ENCODE peak calls at places on chromosome 7, in seven cellular contexts. K is thoracic aorta; P is CD8-positive, alpha-beta T cell; N is A549; O is upper lobe of right lung; T is tibial nerve; J is transverse colon. V is an unnamed sample. For H3K4me1, the result is how much of the 10 kb centered on the place peaks cover.

GRCh38 chr7:149566103-149566502 is 68.5 kb upstream of the ZNF746 start:
- DNase-seq in J (no peak), T (no peak), N (no peak), O (no peak), K (no peak), P (no peak), V (no peak)

GRCh38 chr7:144057954-144058353 is 9.2 kb downstream of the OR2A5 start:
- DNase-seq in K (no peak), J (no peak), P (no peak), T (no peak), O (no peak), N (peak), V (no peak)

GRCh38 chr7:50851451-50851850 is 68.8 kb upstream of the GRB10 start:
- DNase-seq in K (no peak), O (no peak), T (no peak), J (no peak), P (no peak), N (no peak), V (no peak)

GRCh38 chr7:2202361-2202761 is 30.4 kb downstream of the MAD1L1 start:
- DNase-seq in P (no peak), N (no peak), O (peak), T (no peak), K (no peak), J (no peak), V (peak)

GRCh38 chr7:70676243-70676642 is 455.7 kb upstream of the GALNT17 start:
- DNase-seq in J (no peak), O (no peak), T (no peak), P (no peak), N (no peak), K (no peak), V (no peak)

GRCh38 chr7:90955641-90956207 is 308.5 kb upstream of the FZD1 start:
- DNase-seq in N (no peak), O (no peak), P (no peak), T (no peak), J (no peak), K (no peak), V (no peak)

GRCh38 chr7:152513861-152514770 is 78.3 kb upstream of the KMT2C start:
- DNase-seq in K (no peak), T (no peak), J (no peak), N (no peak), P (no peak), O (no peak), V (no peak)

GRCh38 chr7:6252748-6253147 is 19.7 kb downstream of the CYTH3 start:
- DNase-seq in T (no peak), K (no peak), J (no peak), P (no peak), O (no peak), N (no peak), V (no peak)

GRCh38 chr7:27994639-27995038 is 186.0 kb downstream of the JAZF1 start:
- DNase-seq in O (no peak), N (no peak), P (no peak), K (no peak), T (no peak), J (peak), V (no peak)

DNA sequence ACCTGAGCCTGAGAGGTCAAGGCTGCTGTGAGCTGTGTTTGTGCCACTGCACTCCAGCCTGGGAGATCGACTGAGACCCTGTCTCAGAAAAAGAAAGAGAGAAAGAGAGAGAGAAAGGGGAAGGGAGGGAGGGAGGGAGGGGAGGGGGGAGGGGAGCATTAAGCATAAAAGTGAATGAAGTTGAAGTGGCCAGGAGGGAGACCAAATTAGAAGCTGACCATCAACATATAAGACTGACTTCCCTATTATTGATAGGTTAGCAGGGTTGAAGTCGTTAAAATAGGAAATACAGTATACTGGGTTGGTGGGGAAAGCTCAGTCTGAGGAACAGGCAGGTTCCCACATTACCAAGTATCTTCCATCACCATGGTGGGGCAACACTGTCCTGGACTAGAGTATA is 117.1 kb upstream of the MKLN1 start:
- DNase-seq in P (no peak), O (no peak), N (no peak), K (no peak), J (no peak), T (no peak), V (no peak)
- TF ChIP-seq CTCF in P (no peak), O (no peak), N (no peak), K (no peak), J (no peak), T (no peak), V (no peak)

GRCh38 chr7:113263749-113264148 is 145.4 kb upstream of the SMIM30 start:
- DNase-seq in P (no peak), J (no peak), K (no peak), N (no peak), O (no peak), T (no peak), V (no peak)

GRCh38 chr7:113270790-113271189 is 152.4 kb upstream of the SMIM30 start:
- DNase-seq in J (no peak), N (no peak), O (no peak), K (no peak), P (no peak), T (no peak), V (no peak)

GRCh38 chr7:113267271-113267670 is 148.9 kb upstream of the SMIM30 start:
- DNase-seq in K (no peak), O (no peak), T (no peak), P (no peak), J (no peak), N (no peak), V (no peak)

GRCh38 chr7:113268757-113269156 is 150.4 kb upstream of the SMIM30 start:
- DNase-seq in O (no peak), P (no peak), K (no peak), N (no peak), J (no peak), T (no peak), V (no peak)

DNA sequence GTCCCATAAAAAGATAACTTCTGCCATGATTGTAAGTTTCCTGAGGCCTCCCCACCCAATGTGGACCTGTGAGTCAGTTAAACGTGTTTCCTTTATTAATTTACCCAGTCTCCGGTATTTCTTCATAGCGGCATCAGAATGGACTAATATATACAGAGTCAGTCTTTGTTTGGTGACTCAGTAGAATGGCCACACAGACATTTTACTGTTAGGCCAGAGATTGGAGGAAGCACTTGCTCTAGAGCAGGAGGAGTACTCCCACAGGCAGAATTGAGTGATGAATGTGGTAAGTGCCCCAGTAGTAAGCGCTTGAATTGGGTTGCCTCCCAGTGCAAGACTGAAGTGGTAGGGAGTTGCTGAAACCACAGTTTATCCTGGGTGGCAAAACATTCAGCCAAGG is 149.5 kb upstream of the SMIM30 start:
- DNase-seq in P (no peak), J (no peak), N (no peak), O (no peak), K (no peak), T (no peak), V (no peak)
- H3K4me1 ChIP-seq in P (under half), J (under half), N (under half), O (under half), K (under half), T (under half), V (under half)

GRCh38 chr7:135385209-135385608 is 124.7 kb downstream of the CNOT4 start:
- DNase-seq in P (no peak), T (no peak), O (no peak), J (no peak), N (no peak), K (no peak), V (no peak)
- TF ChIP-seq CTCF in P (no peak), T (no peak), O (no peak), J (no peak), N (no peak), K (no peak), V (no peak)

GRCh38 chr7:80637453-80637852 is 989 bp upstream of the CD36 start:
- DNase-seq in N (no peak), T (no peak), J (no peak), P (no peak), O (no peak), K (no peak), V (no peak)
- H3K4me1 ChIP-seq in N (under half), T (under half), J (under half), P (under half), O (half or more), K (under half), V (under half)

GRCh38 chr7:47180268-47180826 is 401.6 kb downstream of the TNS3 start:
- DNase-seq in K (no peak), O (no peak), J (peak), N (peak), P (no peak), T (peak), V (no peak)
- TF ChIP-seq CTCF in K (peak), O (peak), J (peak), N (peak), P (no peak), T (peak), V (peak)

GRCh38 chr7:87876759-87877234 is 504 bp downstream of the DBF4 start:
- DNase-seq in O (peak), T (peak), N (peak), J (peak), P (peak), K (no peak), V (peak)
- H3K4me1 ChIP-seq in O (under half), T (under half), N (under half), J (under half), P (under half), K (under half), V (under half)

DNA sequence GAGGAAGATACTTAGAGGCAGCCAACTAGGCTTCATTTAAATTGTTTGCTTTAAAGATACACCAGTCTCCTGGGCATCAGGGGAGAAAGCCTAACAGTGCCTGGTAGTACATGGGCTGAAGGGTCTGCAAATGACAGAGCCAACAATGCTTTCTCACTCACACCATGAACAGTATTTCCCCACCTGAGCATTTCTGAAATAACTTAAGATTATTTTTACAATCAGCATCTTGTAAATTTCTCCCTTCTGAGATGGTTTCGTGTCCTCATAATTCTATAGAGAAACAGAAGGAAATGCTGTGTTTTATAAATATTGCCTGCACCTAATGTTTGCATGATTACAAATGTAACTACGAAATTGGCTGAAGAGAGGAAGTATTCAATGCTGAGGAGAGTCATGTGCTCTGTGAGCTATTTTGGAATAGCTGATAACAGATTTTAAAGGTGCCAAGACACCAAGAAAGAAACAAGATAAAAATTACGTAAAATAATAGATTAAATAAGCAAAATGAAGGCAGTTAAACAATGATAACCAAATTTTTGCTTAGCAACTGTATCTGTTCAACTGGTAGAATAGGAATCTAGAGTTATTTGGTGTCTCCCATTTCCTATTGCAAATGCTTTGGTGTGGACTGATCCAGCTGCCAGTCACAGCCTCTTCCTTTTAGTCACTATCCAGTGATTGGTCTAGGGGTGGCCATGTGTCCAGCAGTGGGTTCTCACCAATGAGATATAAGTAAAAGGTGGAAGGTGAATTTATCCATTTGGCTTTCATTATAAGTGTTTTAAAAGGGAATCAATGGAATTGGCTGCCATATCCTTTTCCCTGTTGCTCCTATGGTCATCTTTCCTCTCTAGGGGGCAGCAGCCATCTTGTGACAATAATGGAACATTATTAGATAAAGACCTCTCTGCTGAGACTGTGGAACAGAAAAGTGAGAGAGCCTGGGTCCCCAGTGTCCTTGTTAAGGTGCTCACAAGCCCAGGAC is 167.9 kb upstream of the SLC26A5 start:
- DNase-seq in N (no peak), O (no peak), T (no peak), J (no peak), P (no peak), K (no peak), V (no peak)
- TF ChIP-seq CTCF in N (peak), O (no peak), T (no peak), J (no peak), P (no peak), K (no peak), V (no peak)

DNA sequence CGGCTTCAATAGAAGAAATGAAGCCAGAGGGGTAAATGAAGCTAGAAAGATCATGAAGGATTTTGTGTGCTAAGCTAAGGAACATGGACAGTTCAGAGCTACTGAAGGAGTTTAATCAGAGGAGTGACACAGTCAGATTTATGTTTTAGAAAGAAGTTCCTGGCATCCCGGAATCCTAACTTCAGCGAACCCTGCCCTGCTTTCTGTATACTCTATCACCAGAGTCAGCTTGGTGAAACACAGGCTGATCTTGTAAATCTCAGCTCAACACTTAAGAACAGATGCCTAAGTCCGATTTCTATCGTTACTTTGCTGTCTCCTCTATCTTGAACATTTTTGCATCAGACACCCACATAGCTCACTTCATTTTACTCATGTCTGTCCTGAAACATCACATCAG is 9.1 kb downstream of the AHR start:
- DNase-seq in J (no peak), K (no peak), P (no peak), T (no peak), N (no peak), O (no peak), V (no peak)
- H3K4me1 ChIP-seq in J (under half), K (half or more), P (under half), T (half or more), N (half or more), O (half or more), V (half or more)

GRCh38 chr7:150968056-150968455 is 10.1 kb downstream of the KCNH2 start:
- DNase-seq in O (no peak), J (no peak), N (no peak), T (no peak), P (no peak), K (no peak), V (no peak)

GRCh38 chr7:150967332-150967731 is 10.8 kb downstream of the KCNH2 start:
- DNase-seq in K (no peak), P (no peak), J (no peak), N (no peak), T (no peak), O (no peak), V (no peak)

GRCh38 chr7:150964593-150965111 is 13.5 kb downstream of the KCNH2 start:
- DNase-seq in T (no peak), K (no peak), N (peak), O (no peak), P (no peak), J (peak), V (no peak)

GRCh38 chr7:150965273-150965830 is 12.8 kb downstream of the KCNH2 start:
- DNase-seq in T (no peak), O (no peak), K (no peak), N (no peak), J (no peak), P (no peak), V (no peak)

GRCh38 chr7:150966002-150966401 is 12.1 kb downstream of the KCNH2 start:
- DNase-seq in N (peak), O (no peak), K (no peak), T (no peak), P (no peak), J (no peak), V (no peak)
- TF ChIP-seq CTCF in N (no peak), O (no peak), K (no peak), T (no peak), P (no peak), J (peak), V (no peak)

GRCh38 chr7:124840435-124840834 is 74.8 kb upstream of the GPR37 start:
- DNase-seq in P (no peak), J (no peak), T (no peak), O (no peak), K (no peak), N (no peak), V (no peak)
- H3K4me1 ChIP-seq in P (under half), J (under half), T (under half), O (under half), K (under half), N (under half), V (under half)

V was measured in tibial artery.